ENCODE peak calls at places on chromosomes 7 and 10, in seven cellular contexts. One of them, this sample, is unnamed.

GRCh38 chr7:130292682-130293257 is at the start of gene CPA4:
- DNase-seq in T-helper 2 cell treated with Interferon-gamma antibody and Interleukin-4, amounts not matched to agents 5 μg/mL and 100 μg/mL, for 36 hours: no peak
- DNase-seq in left ventricle myocardium inferior: no peak
- DNase-seq in effector memory CD8-positive, alpha-beta T cell: no peak
- DNase-seq in upper lobe of right lung: no peak
- DNase-seq in EL: peak; percentile 98
- DNase-seq in GF-D8: no peak
- DNase-seq in this sample: peak; percentile 76

GRCh38 chr10:103145860-103146466 is 47.1 kb downstream of the NT5C2 start:
- DNase-seq in T-helper 2 cell treated with Interferon-gamma antibody and Interleukin-4, amounts not matched to agents 5 μg/mL and 100 μg/mL, for 36 hours: no peak
- DNase-seq in left ventricle myocardium inferior: peak; percentile 50
- DNase-seq in effector memory CD8-positive, alpha-beta T cell: no peak
- DNase-seq in upper lobe of right lung: no peak
- DNase-seq in EL: peak; percentile 82
- DNase-seq in GF-D8: no peak
- DNase-seq in this sample: peak; percentile 78

GRCh38 chr7:128863433-128863989 is 855 bp downstream of the ATP6V1F start:
- DNase-seq in T-helper 2 cell treated with Interferon-gamma antibody and Interleukin-4, amounts not matched to agents 5 μg/mL and 100 μg/mL, for 36 hours: peak; percentile 38
- DNase-seq in left ventricle myocardium inferior: no peak
- DNase-seq in effector memory CD8-positive, alpha-beta T cell: peak; percentile 35
- DNase-seq in upper lobe of right lung: no peak
- DNase-seq in EL: peak; percentile 75
- DNase-seq in GF-D8: peak; percentile 25
- DNase-seq in this sample: no peak

GRCh38 chr10:108445746-108446145 is 1281.2 kb upstream of the SORCS1 start:
- DNase-seq in T-helper 2 cell treated with Interferon-gamma antibody and Interleukin-4, amounts not matched to agents 5 μg/mL and 100 μg/mL, for 36 hours: no peak
- DNase-seq in left ventricle myocardium inferior: no peak
- DNase-seq in effector memory CD8-positive, alpha-beta T cell: no peak
- DNase-seq in upper lobe of right lung: no peak
- DNase-seq in EL: peak; percentile 11
- DNase-seq in GF-D8: no peak
- DNase-seq in this sample: no peak

GRCh38 chr7:36317276-36317675 is 72.4 kb upstream of the ANLN start:
- DNase-seq in T-helper 2 cell treated with Interferon-gamma antibody and Interleukin-4, amounts not matched to agents 5 μg/mL and 100 μg/mL, for 36 hours: no peak
- DNase-seq in left ventricle myocardium inferior: no peak
- DNase-seq in effector memory CD8-positive, alpha-beta T cell: no peak
- DNase-seq in upper lobe of right lung: no peak
- DNase-seq in EL: no peak
- DNase-seq in GF-D8: no peak
- DNase-seq in this sample: no peak

GRCh38 chr10:75638752-75639151 is 207.3 kb downstream of the LRMDA start:
- DNase-seq in T-helper 2 cell treated with Interferon-gamma antibody and Interleukin-4, amounts not matched to agents 5 μg/mL and 100 μg/mL, for 36 hours: no peak
- DNase-seq in left ventricle myocardium inferior: no peak
- DNase-seq in effector memory CD8-positive, alpha-beta T cell: no peak
- DNase-seq in upper lobe of right lung: no peak
- DNase-seq in EL: no peak
- DNase-seq in GF-D8: no peak
- DNase-seq in this sample: no peak

GRCh38 chr7:19698331-19698730 is 10.5 kb downstream of the POLR1F start:
- DNase-seq in T-helper 2 cell treated with Interferon-gamma antibody and Interleukin-4, amounts not matched to agents 5 μg/mL and 100 μg/mL, for 36 hours: no peak
- DNase-seq in left ventricle myocardium inferior: no peak
- DNase-seq in effector memory CD8-positive, alpha-beta T cell: no peak
- DNase-seq in upper lobe of right lung: no peak
- DNase-seq in EL: peak; percentile 57
- DNase-seq in GF-D8: no peak
- DNase-seq in this sample: no peak

GRCh38 chr7:106065560-106066500 is 46.3 kb downstream of the SYPL1 start:
- DNase-seq in T-helper 2 cell treated with Interferon-gamma antibody and Interleukin-4, amounts not matched to agents 5 μg/mL and 100 μg/mL, for 36 hours: no peak
- DNase-seq in left ventricle myocardium inferior: no peak
- DNase-seq in effector memory CD8-positive, alpha-beta T cell: no peak
- DNase-seq in upper lobe of right lung: no peak
- DNase-seq in EL: no peak
- DNase-seq in GF-D8: no peak
- DNase-seq in this sample: no peak

GRCh38 chr7:662576-662975 is 63.9 kb upstream of the DNAAF5 start:
- DNase-seq in T-helper 2 cell treated with Interferon-gamma antibody and Interleukin-4, amounts not matched to agents 5 μg/mL and 100 μg/mL, for 36 hours: no peak
- DNase-seq in left ventricle myocardium inferior: no peak
- DNase-seq in effector memory CD8-positive, alpha-beta T cell: no peak
- DNase-seq in upper lobe of right lung: no peak
- DNase-seq in EL: no peak
- DNase-seq in GF-D8: no peak
- DNase-seq in this sample: no peak

GRCh38 chr10:33609546-33609945 is 275.1 kb upstream of the NRP1 start:
- DNase-seq in T-helper 2 cell treated with Interferon-gamma antibody and Interleukin-4, amounts not matched to agents 5 μg/mL and 100 μg/mL, for 36 hours: no peak
- DNase-seq in left ventricle myocardium inferior: no peak
- DNase-seq in effector memory CD8-positive, alpha-beta T cell: no peak
- DNase-seq in upper lobe of right lung: no peak
- DNase-seq in EL: no peak
- DNase-seq in GF-D8: no peak
- DNase-seq in this sample: no peak

GRCh38 chr10:104328916-104329710 is 9.2 kb downstream of the ITPRIP start:
- DNase-seq in T-helper 2 cell treated with Interferon-gamma antibody and Interleukin-4, amounts not matched to agents 5 μg/mL and 100 μg/mL, for 36 hours: peak; percentile 90
- DNase-seq in left ventricle myocardium inferior: no peak
- DNase-seq in effector memory CD8-positive, alpha-beta T cell: peak; percentile 74
- DNase-seq in upper lobe of right lung: no peak
- DNase-seq in EL: peak; percentile 90
- DNase-seq in GF-D8: peak; percentile 45
- DNase-seq in this sample: peak; percentile 85

GRCh38 chr10:97178074-97178473 is 7.7 kb downstream of the SLIT1 start:
- DNase-seq in T-helper 2 cell treated with Interferon-gamma antibody and Interleukin-4, amounts not matched to agents 5 μg/mL and 100 μg/mL, for 36 hours: no peak
- DNase-seq in left ventricle myocardium inferior: no peak
- DNase-seq in effector memory CD8-positive, alpha-beta T cell: no peak
- DNase-seq in upper lobe of right lung: no peak
- DNase-seq in EL: no peak
- DNase-seq in GF-D8: no peak
- DNase-seq in this sample: no peak

This sample was measured in tibial artery.